ENCODE peak calls at places on chromosomes 12 and 14, in six cellular contexts. One of them, this sample, is unnamed.

GRCh38 chr12:49098035-49098451 is 3.4 kb upstream of the DHH start:
- DNase-seq in cardiac fibroblast: peak; percentile 63
- DNase-seq in astrocyte of the spinal cord: no peak
- DNase-seq in adrenal gland: peak; percentile 34
- DNase-seq in fibroblast of pulmonary artery: peak; percentile 63
- DNase-seq in transverse colon: peak; percentile 54
- DNase-seq in this sample: peak; percentile 25

GRCh38 chr12:131620946-131621681 is 89.8 kb upstream of the SFSWAP start:
- DNase-seq in cardiac fibroblast: no peak
- DNase-seq in astrocyte of the spinal cord: no peak
- DNase-seq in adrenal gland: no peak
- DNase-seq in fibroblast of pulmonary artery: no peak
- DNase-seq in transverse colon: no peak
- DNase-seq in this sample: no peak

GRCh38 chr12:48988030-48988649 is 10.0 kb downstream of the WNT1 start:
- DNase-seq in cardiac fibroblast: peak; percentile 55
- DNase-seq in astrocyte of the spinal cord: no peak
- DNase-seq in adrenal gland: peak; percentile 67
- DNase-seq in fibroblast of pulmonary artery: peak; percentile 59
- DNase-seq in transverse colon: peak; percentile 75
- DNase-seq in this sample: peak; percentile 56

GRCh38 chr12:79275631-79276030 is 411.1 kb downstream of the SYT1 start:
- DNase-seq in cardiac fibroblast: no peak
- DNase-seq in astrocyte of the spinal cord: peak; percentile 41
- DNase-seq in adrenal gland: no peak
- DNase-seq in fibroblast of pulmonary artery: no peak
- DNase-seq in transverse colon: no peak
- DNase-seq in this sample: no peak

GRCh38 chr12:57940052-57940914 is 1.1 kb upstream of the ATP23 start:
- DNase-seq in cardiac fibroblast: no peak
- DNase-seq in astrocyte of the spinal cord: no peak
- DNase-seq in adrenal gland: no peak
- DNase-seq in fibroblast of pulmonary artery: no peak
- DNase-seq in transverse colon: no peak
- DNase-seq in this sample: no peak

GRCh38 chr12:58105225-58106119 is 164.1 kb downstream of the ATP23 start:
- DNase-seq in cardiac fibroblast: peak; percentile 24
- DNase-seq in astrocyte of the spinal cord: peak; percentile 10
- DNase-seq in adrenal gland: no peak
- DNase-seq in fibroblast of pulmonary artery: peak; percentile 8
- DNase-seq in transverse colon: no peak
- DNase-seq in this sample: no peak

GRCh38 chr12:90627180-90627896 is 327.6 kb downstream of the CCER1 start:
- DNase-seq in cardiac fibroblast: no peak
- DNase-seq in astrocyte of the spinal cord: peak; percentile 47
- DNase-seq in adrenal gland: no peak
- DNase-seq in fibroblast of pulmonary artery: peak; percentile 29
- DNase-seq in transverse colon: no peak
- DNase-seq in this sample: peak; percentile 4

GRCh38 chr12:3244219-3244750 is 167.1 kb downstream of the TSPAN9 start:
- DNase-seq in cardiac fibroblast: no peak
- DNase-seq in astrocyte of the spinal cord: no peak
- DNase-seq in adrenal gland: no peak
- DNase-seq in fibroblast of pulmonary artery: no peak
- DNase-seq in transverse colon: no peak
- DNase-seq in this sample: no peak

GRCh38 chr12:11875414-11875935 is 195.3 kb upstream of the BCL2L14 start:
- DNase-seq in cardiac fibroblast: no peak
- DNase-seq in astrocyte of the spinal cord: no peak
- DNase-seq in adrenal gland: no peak
- DNase-seq in fibroblast of pulmonary artery: peak; percentile 11
- DNase-seq in transverse colon: no peak
- DNase-seq in this sample: no peak

GRCh38 chr14:53953002-53953827 is 3.4 kb downstream of the BMP4 start:
- DNase-seq in cardiac fibroblast: peak; percentile 94
- DNase-seq in astrocyte of the spinal cord: peak; percentile 91
- DNase-seq in adrenal gland: peak; percentile 93
- DNase-seq in fibroblast of pulmonary artery: peak; percentile 89
- DNase-seq in transverse colon: peak; percentile 78
- DNase-seq in this sample: peak; percentile 79

GRCh38 chr12:112322882-112323547 is 59.2 kb downstream of the HECTD4 start:
- DNase-seq in cardiac fibroblast: no peak
- DNase-seq in astrocyte of the spinal cord: no peak
- DNase-seq in adrenal gland: no peak
- DNase-seq in fibroblast of pulmonary artery: no peak
- DNase-seq in transverse colon: no peak
- DNase-seq in this sample: no peak

GRCh38 chr14:60736494-60736893 is 1.9 kb downstream of the MNAT1 start:
- DNase-seq in cardiac fibroblast: peak; percentile 66
- DNase-seq in astrocyte of the spinal cord: peak; percentile 75
- DNase-seq in adrenal gland: no peak
- DNase-seq in fibroblast of pulmonary artery: peak; percentile 75
- DNase-seq in transverse colon: no peak
- DNase-seq in this sample: no peak

GRCh38 chr14:104106471-104106991 is 21.0 kb downstream of the ASPG start:
- DNase-seq in cardiac fibroblast: no peak
- DNase-seq in astrocyte of the spinal cord: no peak
- DNase-seq in adrenal gland: no peak
- DNase-seq in fibroblast of pulmonary artery: no peak
- DNase-seq in transverse colon: peak; percentile 12
- DNase-seq in this sample: no peak

GRCh38 chr12:49121047-49121696 is 10.0 kb downstream of the TUBA1B start:
- DNase-seq in cardiac fibroblast: peak; percentile 81
- DNase-seq in astrocyte of the spinal cord: peak; percentile 58
- DNase-seq in adrenal gland: peak; percentile 64
- DNase-seq in fibroblast of pulmonary artery: peak; percentile 80
- DNase-seq in transverse colon: peak; percentile 58
- DNase-seq in this sample: peak; percentile 47

GRCh38 chr12:99978152-99978551 is 6.6 kb downstream of the ANKS1B start:
- DNase-seq in cardiac fibroblast: no peak
- DNase-seq in astrocyte of the spinal cord: no peak
- DNase-seq in adrenal gland: no peak
- DNase-seq in fibroblast of pulmonary artery: no peak
- DNase-seq in transverse colon: no peak
- DNase-seq in this sample: no peak

GRCh38 chr14:73503648-73504047 is 12.9 kb downstream of the RIOX1 start:
- DNase-seq in cardiac fibroblast: no peak
- DNase-seq in astrocyte of the spinal cord: peak; percentile 70
- DNase-seq in adrenal gland: no peak
- DNase-seq in fibroblast of pulmonary artery: no peak
- DNase-seq in transverse colon: no peak
- DNase-seq in this sample: no peak

GRCh38 chr14:104878582-104878981 is 13.5 kb downstream of the CEP170B start:
- DNase-seq in cardiac fibroblast: no peak
- DNase-seq in astrocyte of the spinal cord: no peak
- DNase-seq in adrenal gland: peak; percentile 6
- DNase-seq in fibroblast of pulmonary artery: no peak
- DNase-seq in transverse colon: no peak
- DNase-seq in this sample: no peak

GRCh38 chr12:46711756-46712155 is 114.0 kb downstream of the SLC38A4 start:
- DNase-seq in cardiac fibroblast: peak; percentile 24
- DNase-seq in astrocyte of the spinal cord: no peak
- DNase-seq in adrenal gland: no peak
- DNase-seq in fibroblast of pulmonary artery: no peak
- DNase-seq in transverse colon: no peak
- DNase-seq in this sample: no peak

GRCh38 chr14:92568621-92569479 is 55.3 kb downstream of the RIN3 start:
- DNase-seq in cardiac fibroblast: peak; percentile 73
- DNase-seq in astrocyte of the spinal cord: no peak
- DNase-seq in adrenal gland: no peak
- DNase-seq in fibroblast of pulmonary artery: no peak
- DNase-seq in transverse colon: no peak
- DNase-seq in this sample: no peak

GRCh38 chr12:53775478-53776145 is 23.8 kb upstream of the CISTR start:
- DNase-seq in cardiac fibroblast: peak; percentile 24
- DNase-seq in astrocyte of the spinal cord: no peak
- DNase-seq in adrenal gland: no peak
- DNase-seq in fibroblast of pulmonary artery: no peak
- DNase-seq in transverse colon: no peak
- DNase-seq in this sample: peak; percentile 39

GRCh38 chr14:61260939-61261776 is 20.0 kb downstream of the TMEM30B start:
- DNase-seq in cardiac fibroblast: no peak
- DNase-seq in astrocyte of the spinal cord: peak; percentile 85
- DNase-seq in adrenal gland: peak; percentile 23
- DNase-seq in fibroblast of pulmonary artery: peak; percentile 48
- DNase-seq in transverse colon: no peak
- DNase-seq in this sample: peak; percentile 87

GRCh38 chr12:30047499-30048262 is 263.9 kb upstream of the TMTC1 start:
- DNase-seq in cardiac fibroblast: peak; percentile 45
- DNase-seq in astrocyte of the spinal cord: peak; percentile 73
- DNase-seq in adrenal gland: peak; percentile 7
- DNase-seq in fibroblast of pulmonary artery: peak; percentile 62
- DNase-seq in transverse colon: no peak
- DNase-seq in this sample: peak; percentile 17

GRCh38 chr14:80074905-80075304 is 136.4 kb downstream of the DIO2 start:
- DNase-seq in cardiac fibroblast: no peak
- DNase-seq in astrocyte of the spinal cord: no peak
- DNase-seq in adrenal gland: no peak
- DNase-seq in fibroblast of pulmonary artery: no peak
- DNase-seq in transverse colon: no peak
- DNase-seq in this sample: no peak

GRCh38 chr12:121088208-121088585 is 44.5 kb upstream of the P2RX7 start:
- DNase-seq in cardiac fibroblast: no peak
- DNase-seq in astrocyte of the spinal cord: no peak
- DNase-seq in adrenal gland: no peak
- DNase-seq in fibroblast of pulmonary artery: no peak
- DNase-seq in transverse colon: no peak
- DNase-seq in this sample: no peak

GRCh38 chr12:92312463-92312970 is 166.9 kb upstream of the BTG1 start:
- DNase-seq in cardiac fibroblast: no peak
- DNase-seq in astrocyte of the spinal cord: no peak
- DNase-seq in adrenal gland: no peak
- DNase-seq in fibroblast of pulmonary artery: no peak
- DNase-seq in transverse colon: no peak
- DNase-seq in this sample: peak; percentile 38

GRCh38 chr12:67434653-67435375 is 165.7 kb downstream of the CAND1 start:
- DNase-seq in cardiac fibroblast: peak; percentile 83
- DNase-seq in astrocyte of the spinal cord: peak; percentile 96
- DNase-seq in adrenal gland: no peak
- DNase-seq in fibroblast of pulmonary artery: peak; percentile 90
- DNase-seq in transverse colon: no peak
- DNase-seq in this sample: peak; percentile 75

GRCh38 chr14:103453791-103454190 is 68.6 kb downstream of the MARK3 start:
- DNase-seq in cardiac fibroblast: no peak
- DNase-seq in astrocyte of the spinal cord: no peak
- DNase-seq in adrenal gland: no peak
- DNase-seq in fibroblast of pulmonary artery: no peak
- DNase-seq in transverse colon: no peak
- DNase-seq in this sample: no peak

GRCh38 chr12:15721716-15722115 is 67.5 kb downstream of the EPS8 start:
- DNase-seq in cardiac fibroblast: peak; percentile 39
- DNase-seq in astrocyte of the spinal cord: peak; percentile 56
- DNase-seq in adrenal gland: no peak
- DNase-seq in fibroblast of pulmonary artery: peak; percentile 50
- DNase-seq in transverse colon: no peak
- DNase-seq in this sample: no peak

GRCh38 chr14:64217318-64217717 is 76.9 kb downstream of the ESR2 start:
- DNase-seq in cardiac fibroblast: peak; percentile 32
- DNase-seq in astrocyte of the spinal cord: no peak
- DNase-seq in adrenal gland: no peak
- DNase-seq in fibroblast of pulmonary artery: peak; percentile 49
- DNase-seq in transverse colon: peak; percentile 47
- DNase-seq in this sample: no peak

GRCh38 chr14:102479107-102479506 is 30.5 kb downstream of the ANKRD9 start:
- DNase-seq in cardiac fibroblast: no peak
- DNase-seq in astrocyte of the spinal cord: no peak
- DNase-seq in adrenal gland: no peak
- DNase-seq in fibroblast of pulmonary artery: no peak
- DNase-seq in transverse colon: no peak
- DNase-seq in this sample: no peak

GRCh38 chr12:117587646-117588287 is 226.3 kb upstream of the NOS1 start:
- DNase-seq in cardiac fibroblast: peak; percentile 25
- DNase-seq in astrocyte of the spinal cord: peak; percentile 9
- DNase-seq in adrenal gland: peak; percentile 58
- DNase-seq in fibroblast of pulmonary artery: peak; percentile 23
- DNase-seq in transverse colon: peak; percentile 48
- DNase-seq in this sample: peak; percentile 37

GRCh38 chr14:68775614-68776126 is 17.2 kb downstream of the ZFP36L1 start:
- DNase-seq in cardiac fibroblast: no peak
- DNase-seq in astrocyte of the spinal cord: no peak
- DNase-seq in adrenal gland: no peak
- DNase-seq in fibroblast of pulmonary artery: no peak
- DNase-seq in transverse colon: no peak
- DNase-seq in this sample: no peak

GRCh38 chr14:105253329-105253682 is 5.0 kb downstream of the BTBD6 start:
- DNase-seq in cardiac fibroblast: no peak
- DNase-seq in astrocyte of the spinal cord: no peak
- DNase-seq in adrenal gland: no peak
- DNase-seq in fibroblast of pulmonary artery: no peak
- DNase-seq in transverse colon: no peak
- DNase-seq in this sample: no peak

DNA sequence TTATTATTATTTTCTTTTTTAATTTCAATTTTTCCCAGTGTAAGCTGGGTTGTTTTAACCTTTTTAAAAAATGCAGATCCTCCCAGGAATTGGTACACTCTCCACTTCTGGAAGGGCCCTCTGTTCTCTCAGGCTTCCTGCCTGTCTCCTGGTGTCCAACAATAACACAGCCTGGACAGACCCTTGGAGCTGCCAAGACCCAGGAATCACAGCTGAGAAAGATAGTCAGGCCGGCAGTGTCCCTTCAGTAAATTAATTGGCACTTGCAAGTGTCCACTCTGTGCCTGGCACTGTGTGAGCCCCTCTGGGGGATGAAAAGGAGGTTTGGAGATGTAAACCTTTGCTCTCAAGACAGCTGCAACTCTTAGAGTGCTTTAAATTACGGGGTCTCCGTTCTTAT is 113.3 kb downstream of the SMOC1 start:
- DNase-seq in cardiac fibroblast: no peak
- DNase-seq in astrocyte of the spinal cord: no peak
- DNase-seq in adrenal gland: no peak
- DNase-seq in fibroblast of pulmonary artery: no peak
- DNase-seq in transverse colon: no peak
- DNase-seq in this sample: peak; percentile 6
- H3K4me3 ChIP-seq in cardiac fibroblast: no peak overlapping the region
- H3K4me3 ChIP-seq in astrocyte of the spinal cord: no peak overlapping the region
- H3K4me3 ChIP-seq in adrenal gland: no peak overlapping the region
- H3K4me3 ChIP-seq in fibroblast of pulmonary artery: no peak overlapping the region
- H3K4me3 ChIP-seq in transverse colon: no peak overlapping the region
- H3K4me3 ChIP-seq in this sample: no peak overlapping the region

GRCh38 chr14:38203929-38204716 is 3.6 kb upstream of the SSTR1 start:
- DNase-seq in cardiac fibroblast: no peak
- DNase-seq in astrocyte of the spinal cord: no peak
- DNase-seq in adrenal gland: no peak
- DNase-seq in fibroblast of pulmonary artery: no peak
- DNase-seq in transverse colon: no peak
- DNase-seq in this sample: no peak
- H3K4me3 ChIP-seq in cardiac fibroblast: no peak overlapping the region
- H3K4me3 ChIP-seq in astrocyte of the spinal cord: no peak overlapping the region
- H3K4me3 ChIP-seq in adrenal gland: no peak overlapping the region
- H3K4me3 ChIP-seq in fibroblast of pulmonary artery: no peak overlapping the region
- H3K4me3 ChIP-seq in transverse colon: no peak overlapping the region
- H3K4me3 ChIP-seq in this sample: no peak overlapping the region

GRCh38 chr14:58746701-58747100 is 108.9 kb downstream of the DACT1 start:
- DNase-seq in cardiac fibroblast: no peak
- DNase-seq in astrocyte of the spinal cord: no peak
- DNase-seq in adrenal gland: no peak
- DNase-seq in fibroblast of pulmonary artery: no peak
- DNase-seq in transverse colon: no peak
- DNase-seq in this sample: no peak
- H3K4me3 ChIP-seq in cardiac fibroblast: no peak overlapping the region
- H3K4me3 ChIP-seq in astrocyte of the spinal cord: no peak overlapping the region
- H3K4me3 ChIP-seq in adrenal gland: no peak overlapping the region
- H3K4me3 ChIP-seq in fibroblast of pulmonary artery: no peak overlapping the region
- H3K4me3 ChIP-seq in transverse colon: no peak overlapping the region
- H3K4me3 ChIP-seq in this sample: no peak overlapping the region

GRCh38 chr14:52801014-52801708 is 9.8 kb upstream of the GNPNAT1 start:
- DNase-seq in cardiac fibroblast: peak; percentile 64
- DNase-seq in astrocyte of the spinal cord: peak; percentile 85
- DNase-seq in adrenal gland: no peak
- DNase-seq in fibroblast of pulmonary artery: peak; percentile 71
- DNase-seq in transverse colon: no peak
- DNase-seq in this sample: peak; percentile 34
- H3K4me3 ChIP-seq in cardiac fibroblast: no peak overlapping the region
- H3K4me3 ChIP-seq in astrocyte of the spinal cord: no peak overlapping the region
- H3K4me3 ChIP-seq in adrenal gland: no peak overlapping the region
- H3K4me3 ChIP-seq in fibroblast of pulmonary artery: no peak overlapping the region
- H3K4me3 ChIP-seq in transverse colon: no peak overlapping the region
- H3K4me3 ChIP-seq in this sample: no peak overlapping the region

This sample was measured in MG63.